ENCODE peak calls at places on chromosome 1, in four cellular contexts. C is H9, I is OCI-LY7, U is brain microvascular endothelial cell. L is an unnamed sample.

GRCh38 chr1:80594013-80594412 is 1206.7 kb upstream of the ADGRL2 start:
- DNase-seq in C (no peak), I (no peak), U (no peak), L (no peak)

GRCh38 chr1:78540056-78540455 is 49.3 kb downstream of the PTGFR start:
- DNase-seq in C (no peak), U (no peak), I (no peak), L (no peak)

GRCh38 chr1:175152006-175152652 is 40.4 kb downstream of the KIAA0040 start:
- DNase-seq in U (peak), I (peak), C (peak), L (peak)

GRCh38 chr1:30811187-30811586 is 53.6 kb upstream of the LAPTM5 start:
- DNase-seq in I (no peak), C (no peak), U (no peak), L (no peak)

GRCh38 chr1:89720839-89721238 is 87.9 kb downstream of the LRRC8C start:
- DNase-seq in C (no peak), I (no peak), U (no peak), L (no peak)

GRCh38 chr1:91997607-91998195 is 32.1 kb upstream of the EPHX4 start:
- DNase-seq in C (no peak), U (peak), I (peak), L (peak)

GRCh38 chr1:217332426-217333065 is 298.3 kb downstream of the GPATCH2 start:
- DNase-seq in I (no peak), C (no peak), U (no peak), L (no peak)

GRCh38 chr1:173113015-173113741 is 62.4 kb upstream of the TNFSF18 start:
- DNase-seq in U (peak), C (no peak), I (no peak), L (no peak)

GRCh38 chr1:94707321-94708298 is 112.5 kb upstream of the SLC44A3 start:
- DNase-seq in U (no peak), I (no peak), C (no peak), L (no peak)

GRCh38 chr1:24805534-24806301 is 60.5 kb downstream of the CLIC4 start:
- DNase-seq in U (peak), C (no peak), I (no peak), L (no peak)

GRCh38 chr1:231973840-231974239 is 347.2 kb downstream of the DISC1 start:
- DNase-seq in I (no peak), U (no peak), C (no peak), L (peak)

DNA sequence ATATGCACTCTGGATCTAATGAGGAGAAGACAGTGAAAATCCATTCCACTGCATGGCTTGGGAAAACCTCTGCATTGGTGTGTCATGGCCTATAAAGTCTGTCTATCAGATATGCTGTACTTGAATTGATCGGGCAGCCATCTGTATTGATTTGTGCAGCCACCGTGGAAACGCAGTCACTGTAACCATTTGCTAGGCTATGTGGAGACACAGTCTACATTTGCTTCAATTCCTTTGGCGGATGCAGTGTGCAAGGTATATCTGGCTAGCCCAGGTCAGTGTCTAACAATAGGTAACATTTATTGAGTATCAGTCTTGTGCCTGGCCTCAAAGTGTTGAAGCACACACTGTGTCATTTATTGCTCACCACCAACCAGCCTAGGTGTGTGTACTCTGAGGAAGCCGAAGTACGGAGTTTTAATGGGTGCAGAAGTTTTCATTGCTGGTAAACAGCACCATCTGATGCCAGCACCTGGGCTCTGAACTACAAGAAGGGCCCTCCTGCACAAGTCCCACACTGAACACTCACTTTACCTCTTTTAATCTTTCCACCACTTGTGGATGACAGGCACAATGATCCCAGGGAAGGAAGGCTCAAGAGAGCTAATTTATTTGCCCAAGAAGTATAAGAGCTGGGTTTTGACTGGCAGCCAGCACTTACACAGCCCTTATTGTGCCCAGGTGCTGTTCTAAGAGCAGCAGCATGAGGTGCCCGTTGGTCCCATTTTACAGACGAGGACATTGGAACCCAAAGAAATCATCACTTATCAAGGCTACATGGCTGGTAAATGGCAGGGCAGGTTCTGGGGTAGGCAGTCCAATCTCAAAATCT is 83.3 kb downstream of the DAB1 start:
- DNase-seq in C (no peak), I (no peak), U (no peak), L (no peak)
- TF ChIP-seq CTCF in C (no peak), I (no peak), U (no peak), L (no peak)

GRCh38 chr1:247287460-247287859 is 31.6 kb downstream of the VN1R5 start:
- DNase-seq in U (no peak), C (no peak), I (no peak), L (no peak)
- TF ChIP-seq CTCF in U (peak), C (peak), I (peak), L (no peak)

DNA sequence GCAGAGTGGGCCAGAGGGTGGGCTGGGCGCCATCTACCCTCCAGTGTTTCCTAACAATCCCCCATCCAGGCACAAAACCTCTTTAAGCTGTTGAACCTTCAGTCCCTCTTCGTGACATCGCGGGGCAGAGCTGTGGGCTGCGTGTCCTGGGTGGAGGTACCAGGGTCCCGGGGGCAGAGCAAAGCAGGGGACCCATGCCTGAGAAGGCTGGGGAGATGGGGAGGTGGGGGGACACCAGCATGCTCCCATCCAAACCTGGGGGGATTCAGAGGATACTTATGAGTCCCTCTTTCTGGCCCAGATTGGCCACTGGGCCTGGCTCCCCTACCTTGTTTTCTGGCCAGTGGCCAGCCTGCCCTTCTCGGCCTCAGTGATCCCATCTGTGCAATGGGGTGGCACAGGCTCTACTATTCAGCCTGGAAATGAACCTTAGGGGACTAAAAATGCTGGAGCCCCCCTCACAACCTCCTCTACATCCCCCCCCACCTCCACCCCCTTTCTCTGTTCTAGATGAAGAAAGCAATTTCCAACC is 10.4 kb upstream of the CLCNKB start:
- DNase-seq in I (no peak), U (no peak), C (no peak), L (no peak)
- TF ChIP-seq CTCF in I (no peak), U (no peak), C (no peak), L (no peak)

GRCh38 chr1:176799327-176799726 is 336.4 kb downstream of the PAPPA2 start:
- DNase-seq in U (no peak), I (no peak), C (no peak), L (no peak)
- TF ChIP-seq CTCF in U (no peak), I (peak), C (no peak), L (no peak)

DNA sequence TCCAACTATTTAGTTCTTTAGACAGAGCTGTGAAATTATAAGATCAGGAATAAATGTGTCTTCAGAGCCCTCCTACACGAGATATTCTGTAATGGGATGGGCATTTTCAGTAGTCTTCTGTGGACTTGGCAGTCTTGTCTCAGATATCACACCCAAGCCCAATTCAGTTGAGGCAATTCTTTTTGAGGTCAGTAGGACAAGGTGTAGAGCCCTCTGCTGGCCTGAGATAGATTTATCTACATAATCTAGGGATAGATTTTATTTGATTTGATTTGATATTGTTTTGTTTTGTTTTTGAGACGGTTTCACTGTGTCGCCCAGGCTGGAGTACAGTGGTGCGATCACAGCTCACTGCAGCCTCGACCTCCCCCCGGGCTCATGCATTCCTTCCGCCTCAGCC is 77.5 kb downstream of the FMN2 start:
- DNase-seq in C (no peak), I (peak), U (peak), L (no peak)
- TF ChIP-seq CTCF in C (peak), I (peak), U (peak), L (no peak)

DNA sequence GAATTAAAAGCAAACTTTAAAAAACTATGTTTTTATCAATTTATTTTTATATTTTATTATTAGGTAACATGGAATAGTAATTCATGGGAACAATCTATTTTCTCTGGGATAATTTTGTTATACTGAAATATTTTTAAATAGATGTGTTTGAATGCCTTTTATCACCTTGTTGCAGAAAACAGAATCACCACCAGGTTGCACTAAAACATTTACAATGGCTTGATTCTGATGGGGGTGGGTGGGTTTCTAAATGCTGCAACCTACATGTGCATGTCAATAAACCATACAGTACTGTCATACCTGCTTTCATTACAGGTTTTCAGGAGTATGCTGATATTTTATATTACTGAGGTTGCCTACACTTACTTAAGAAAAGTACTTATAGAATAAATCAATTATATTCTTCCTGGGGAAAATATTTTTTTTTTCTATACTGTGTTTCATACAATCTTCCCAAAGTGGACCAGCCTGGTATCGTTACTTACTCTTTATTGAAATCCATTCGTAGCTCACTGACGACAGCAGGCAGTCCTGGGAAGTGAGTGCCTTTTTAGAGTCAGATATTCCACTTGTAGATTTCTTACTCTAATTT is 132.8 kb downstream of the PTPRC start:
- DNase-seq in C (no peak), U (peak), I (peak), L (peak)
- TF ChIP-seq CTCF in C (peak), U (peak), I (peak), L (peak)

L was measured in activated CD8-positive, alpha-beta T cell treated with anti-CD3 and anti-CD28 coated beads for 36 hours.